ENCODE peak calls at places on chromosomes 2 and 18, in five cellular contexts. K is heart right ventricle, E is psoas muscle, X is left ventricle myocardium inferior, A is right lobe of liver. W is an unnamed sample.
A peak's percentile ranks its signal among the peaks of the same experiment; 100 is the strongest.

GRCh38 chr2:199704358-199705238 is 146.4 kb downstream of the FTCDNL1 start:
- DNase-seq in K (peak; percentile 5), E (no peak), A (peak; percentile 59), X (no peak), W (no peak)

GRCh38 chr18:28062446-28062845 is 114.5 kb downstream of the CDH2 start:
- DNase-seq in A (no peak), E (no peak), K (no peak), X (no peak), W (no peak)

GRCh38 chr18:31303771-31304170 is 14.2 kb upstream of the DSG1 start:
- DNase-seq in E (no peak), A (no peak), K (no peak), X (no peak), W (no peak)

GRCh38 chr18:10135302-10135926 is 221.6 kb downstream of the VAPA start:
- DNase-seq in A (no peak), E (no peak), X (no peak), K (no peak), W (no peak)

GRCh38 chr2:119838179-119838578 is 78.5 kb downstream of the PTPN4 start:
- DNase-seq in E (no peak), K (no peak), A (no peak), X (no peak), W (peak; percentile 50)

GRCh38 chr18:24293254-24293653 is 104.4 kb downstream of the OSBPL1A start:
- DNase-seq in X (no peak), E (no peak), A (no peak), K (no peak), W (no peak)

GRCh38 chr2:48414980-48415764 is 114.8 kb upstream of the STON1 start:
- DNase-seq in K (no peak), A (peak; percentile 90), X (no peak), E (no peak), W (no peak)

GRCh38 chr2:108621087-108621559 is 86.9 kb downstream of the LIMS1 start:
- DNase-seq in E (no peak), A (no peak), X (no peak), K (no peak), W (peak; percentile 71)

GRCh38 chr2:121185111-121185510 is 99.9 kb downstream of the TFCP2L1 start:
- DNase-seq in E (no peak), A (no peak), K (no peak), X (no peak), W (peak; percentile 8)

GRCh38 chr2:239098288-239098970 is 250.5 kb downstream of the TWIST2 start:
- DNase-seq in X (no peak), K (no peak), A (no peak), E (peak; percentile 87), W (no peak)

GRCh38 chr2:29042581-29043075 is 31.7 kb downstream of the PCARE start:
- DNase-seq in E (no peak), A (no peak), K (no peak), X (no peak), W (no peak)

GRCh38 chr2:209977386-209978239 is 24.8 kb upstream of the RPE start:
- DNase-seq in X (no peak), A (no peak), K (no peak), E (no peak), W (no peak)

GRCh38 chr2:53600835-53601234 is 166.8 kb upstream of the CHAC2 start:
- DNase-seq in E (no peak), X (no peak), A (no peak), K (no peak), W (no peak)

GRCh38 chr2:68824831-68825230 is 46.4 kb downstream of the BMP10 start:
- DNase-seq in E (no peak), X (no peak), K (no peak), A (no peak), W (no peak)

GRCh38 chr2:114807666-114808065 is 365.2 kb downstream of the DPP10 start:
- DNase-seq in X (no peak), E (no peak), K (no peak), A (no peak), W (no peak)

GRCh38 chr18:39653221-39653620 is 2087.6 kb upstream of the CELF4 start:
- DNase-seq in X (no peak), A (no peak), E (no peak), K (no peak), W (no peak)

GRCh38 chr18:51614033-51614432 is 416.6 kb upstream of the MEX3C start:
- DNase-seq in K (peak; percentile 5), X (no peak), E (no peak), A (no peak), W (no peak)

GRCh38 chr2:35582637-35583036 is 772.9 kb upstream of the CRIM1 start:
- DNase-seq in E (no peak), X (no peak), K (no peak), A (no peak), W (no peak)

GRCh38 chr2:120576509-120577474 is 158.9 kb upstream of the GLI2 start:
- DNase-seq in K (peak; percentile 68), X (peak; percentile 54), E (peak; percentile 76), A (no peak), W (peak; percentile 39)

GRCh38 chr2:128468186-128468585 is 149.5 kb upstream of the HS6ST1 start:
- DNase-seq in A (peak; percentile 29), K (no peak), E (no peak), X (no peak), W (no peak)

GRCh38 chr18:12015697-12016062 is 34.4 kb downstream of the IMPA2 start:
- DNase-seq in X (peak; percentile 72), K (peak; percentile 51), A (peak; percentile 92), E (peak; percentile 87), W (peak; percentile 86)

GRCh38 chr2:233940376-233941276 is 23.5 kb downstream of the TRPM8 start:
- DNase-seq in A (no peak), K (no peak), X (no peak), E (no peak), W (no peak)

GRCh38 chr2:218472980-218473379 is 54.1 kb downstream of the VIL1 start:
- DNase-seq in E (no peak), A (no peak), X (no peak), K (no peak), W (no peak)

GRCh38 chr2:18430996-18431748 is 129.3 kb downstream of the RDH14 start:
- DNase-seq in E (no peak), A (no peak), X (no peak), K (no peak), W (no peak)

GRCh38 chr18:23453657-23454011 is 547 bp downstream of the RIOK3 start:
- DNase-seq in E (no peak), K (no peak), X (no peak), A (no peak), W (no peak)

GRCh38 chr18:48376934-48377333 is 32.2 kb downstream of the ZBTB7C start:
- DNase-seq in K (no peak), E (no peak), A (no peak), X (no peak), W (no peak)

GRCh38 chr2:151978709-151979108 is 120.1 kb downstream of the CACNB4 start:
- DNase-seq in E (no peak), A (no peak), K (no peak), X (no peak), W (peak; percentile 70)

DNA sequence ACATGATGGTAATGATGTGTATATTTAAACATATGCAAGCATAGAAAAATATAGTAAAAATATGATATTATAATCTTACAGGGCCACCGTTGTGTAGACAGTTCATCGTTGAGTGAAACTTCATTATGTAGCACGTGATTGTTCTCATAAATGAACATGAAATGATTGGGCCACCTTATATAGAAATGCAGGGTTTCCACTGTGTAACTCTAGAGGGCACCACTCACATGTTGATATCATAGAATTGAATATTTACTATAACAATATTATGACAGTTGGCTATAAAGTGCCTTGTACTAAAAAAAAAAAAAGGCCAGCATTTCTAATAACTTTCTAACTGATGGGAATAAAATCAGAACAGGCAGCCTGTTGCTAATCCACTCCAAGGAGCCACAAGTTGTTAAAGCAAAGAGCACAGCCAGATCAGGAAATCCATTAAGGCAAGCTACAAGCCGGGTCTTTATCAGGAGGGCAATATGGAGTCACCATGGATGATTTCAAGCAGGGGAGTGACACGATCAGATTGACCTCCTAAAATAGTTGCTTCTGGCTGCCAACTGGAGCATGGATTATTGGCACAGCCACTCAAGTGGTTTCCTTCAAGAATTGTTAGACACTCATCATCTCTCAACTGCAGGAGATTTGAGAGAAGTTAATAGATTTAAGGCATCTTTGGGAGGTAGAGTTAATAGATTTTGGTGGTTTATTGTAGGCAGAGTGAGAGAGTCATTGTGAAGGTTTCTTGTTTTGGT is 16.7 kb downstream of the IL1F10 start:
- DNase-seq in A (no peak), X (no peak), E (no peak), K (no peak), W (no peak)
- TF ChIP-seq CTCF in A (peak; percentile 61), X (peak; percentile 42), E (no peak), K (peak; percentile 42), W (no peak)

GRCh38 chr2:202037086-202037485 is 3.4 kb downstream of the FZD7 start:
- DNase-seq in E (no peak), K (no peak), X (no peak), A (no peak), W (no peak)
- H3K27me3 ChIP-seq in E (no peaks in the 10 kb centered on the region), K (peaks cover 13% of the 10 kb centered on the region), X (peaks cover 70% of the 10 kb centered on the region), A (no peaks in the 10 kb centered on the region), W (peaks cover 3% of the 10 kb centered on the region)

DNA sequence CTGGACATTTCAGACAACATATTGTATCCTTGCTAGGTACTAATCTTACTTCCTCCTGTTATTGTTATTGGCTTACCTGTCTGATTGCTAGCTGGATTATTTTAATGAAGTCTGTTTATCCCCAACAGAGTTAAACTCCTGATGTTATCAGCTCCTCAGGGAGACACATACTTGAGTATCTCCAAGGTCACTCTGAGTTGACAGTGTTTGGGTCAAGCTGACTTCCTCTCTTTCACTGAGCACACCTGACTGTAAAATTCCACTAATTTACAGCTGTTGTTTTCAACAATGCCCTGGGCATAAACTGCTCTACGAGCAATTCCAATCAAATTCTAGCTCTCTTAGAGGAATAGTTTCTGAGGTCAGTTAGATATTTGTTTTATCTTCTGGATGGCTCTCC is 9.6 kb downstream of the HAUS1 start:
- DNase-seq in E (no peak), X (no peak), A (no peak), K (no peak), W (no peak)
- TF ChIP-seq CTCF in E (no peak), X (no peak), A (no peak), K (no peak), W (no peak)

GRCh38 chr2:237180225-237180624 is 94.5 kb downstream of the COPS8 start:
- DNase-seq in A (no peak), K (no peak), X (no peak), E (no peak), W (no peak)
- H3K27me3 ChIP-seq in A (no peaks in the 10 kb centered on the region), K (no peaks in the 10 kb centered on the region), X (no peaks in the 10 kb centered on the region), E (no peaks in the 10 kb centered on the region), W (peaks cover 5% of the 10 kb centered on the region)

GRCh38 chr2:159131267-159131790 is 155.2 kb downstream of the WDSUB1 start:
- DNase-seq in E (no peak), A (no peak), K (no peak), X (no peak), W (no peak)

GRCh38 chr2:159131882-159132281 is 154.6 kb downstream of the WDSUB1 start:
- DNase-seq in X (no peak), K (no peak), E (no peak), A (no peak), W (no peak)

GRCh38 chr2:159134979-159135378 is 151.5 kb downstream of the WDSUB1 start:
- DNase-seq in A (no peak), X (no peak), K (no peak), E (no peak), W (no peak)

GRCh38 chr2:159136405-159136804 is 150.1 kb downstream of the WDSUB1 start:
- DNase-seq in K (no peak), E (no peak), A (no peak), X (no peak), W (no peak)

GRCh38 chr2:159133795-159134194 is 152.7 kb downstream of the WDSUB1 start:
- DNase-seq in A (no peak), E (no peak), X (no peak), K (no peak), W (no peak)
- TF ChIP-seq CTCF in A (peak; percentile 22), E (no peak), X (peak; percentile 19), K (peak; percentile 42), W (no peak)

GRCh38 chr2:73891276-73891901 is 1.4 kb upstream of the ACTG2 start:
- DNase-seq in E (no peak), X (no peak), K (no peak), A (no peak), W (no peak)
- H3K27me3 ChIP-seq in E (no peaks in the 10 kb centered on the region), X (peaks cover 13% of the 10 kb centered on the region), K (no peaks in the 10 kb centered on the region), A (no peaks in the 10 kb centered on the region), W (no peaks in the 10 kb centered on the region)